ENCODE peak calls at places on chromosomes 5 and 9, in six cellular contexts. C is retinal pigment epithelial cell, T is left lung, H is fibroblast of mammary gland, S is A549, X is uterus. J is an unnamed sample.
A peak's percentile ranks its signal among the peaks of the same experiment; 100 is the strongest.

GRCh38 chr9:32603914-32604852 is 31.2 kb upstream of the NDUFB6 start:
- DNase-seq in X (no peak), H (peak; percentile 21), T (no peak), S (peak; percentile 41), C (peak; percentile 14), J (no peak)

GRCh38 chr5:177600458-177601018 is 606 bp downstream of the B4GALT7 start:
- DNase-seq in C (no peak), X (no peak), T (no peak), H (peak; percentile 31), S (no peak), J (peak; percentile 36)

GRCh38 chr9:72363908-72364678 is 915 bp downstream of the ZFAND5 start:
- DNase-seq in C (no peak), S (no peak), H (peak; percentile 59), X (peak; percentile 58), T (peak; percentile 90), J (peak; percentile 83)

GRCh38 chr9:86097510-86098224 is 1.7 kb downstream of the GOLM1 start:
- DNase-seq in X (no peak), T (no peak), H (no peak), S (no peak), C (no peak), J (no peak)

GRCh38 chr9:4020747-4021296 is 279.0 kb downstream of the GLIS3 start:
- DNase-seq in T (no peak), S (no peak), H (no peak), C (no peak), X (no peak), J (no peak)

GRCh38 chr9:28121353-28121752 is 548.1 kb upstream of the C9orf72 start:
- DNase-seq in C (no peak), S (no peak), T (no peak), H (no peak), X (no peak), J (no peak)

GRCh38 chr5:136028782-136029742 is at the start of gene TGFBI:
- DNase-seq in X (peak; percentile 70), H (peak; percentile 54), S (peak; percentile 83), C (no peak), T (peak; percentile 93), J (peak; percentile 40)

GRCh38 chr9:8382777-8383527 is 583.4 kb upstream of the DMAC1 start:
- DNase-seq in H (no peak), C (no peak), S (no peak), T (no peak), X (no peak), J (no peak)

DNA sequence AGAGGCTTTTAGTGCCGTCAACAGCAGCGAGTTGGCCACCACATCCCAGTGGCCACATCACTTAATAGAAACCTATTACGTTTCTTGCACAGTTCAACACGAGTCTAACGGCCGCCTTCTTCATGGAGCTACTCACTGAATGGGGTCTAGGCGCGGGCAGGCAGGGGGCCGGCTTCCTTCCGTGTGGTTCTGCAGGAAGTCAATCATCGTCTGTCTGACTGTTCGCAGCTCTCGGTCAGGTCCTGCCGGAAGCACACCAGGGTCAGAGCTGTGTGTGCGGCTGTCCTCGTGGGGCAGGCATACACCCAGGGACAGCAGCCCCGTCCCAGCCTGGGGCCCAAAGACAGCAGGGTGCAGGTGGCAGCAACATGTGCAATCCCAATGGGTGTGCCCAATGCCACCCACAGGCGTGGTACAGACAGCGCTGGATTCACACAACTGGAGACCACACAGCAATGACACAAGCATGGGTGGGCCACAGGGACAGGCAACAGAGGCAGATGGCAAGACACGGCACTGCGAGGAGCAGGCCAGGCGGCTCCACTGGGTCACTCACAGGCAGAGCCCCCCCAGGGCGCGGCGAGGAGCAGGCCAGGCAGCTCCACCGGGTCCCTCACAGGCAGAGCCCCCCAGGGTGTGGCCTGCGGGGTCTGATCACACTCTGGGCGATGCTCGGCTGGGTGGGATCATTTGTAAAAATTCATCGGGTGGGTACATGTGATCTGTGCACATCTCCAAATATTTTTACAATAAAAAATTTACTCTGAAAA is 19.1 kb upstream of the LHX3 start:
- DNase-seq in C (no peak), H (no peak), X (no peak), S (no peak), T (peak; percentile 61), J (no peak)
- H3K4me3 ChIP-seq in C (no peak overlapping the region), H (no peak overlapping the region), X (no peak overlapping the region), S (no peak overlapping the region), T (no peak overlapping the region), J (no peak overlapping the region)

GRCh38 chr5:77777911-77778310 is 1.8 kb upstream of the TBCA start:
- DNase-seq in T (no peak), S (no peak), C (no peak), H (no peak), X (no peak), J (no peak)

GRCh38 chr5:77776606-77777206 is 567 bp upstream of the TBCA start:
- DNase-seq in C (no peak), H (no peak), X (no peak), T (no peak), S (no peak), J (no peak)

GRCh38 chr5:77774981-77775772 is 962 bp downstream of the TBCA start:
- DNase-seq in C (no peak), H (peak; percentile 54), X (no peak), S (no peak), T (no peak), J (peak; percentile 14)

GRCh38 chr5:77777281-77777892 is 1.2 kb upstream of the TBCA start:
- DNase-seq in C (no peak), T (no peak), X (no peak), S (no peak), H (peak; percentile 36), J (no peak)

DNA sequence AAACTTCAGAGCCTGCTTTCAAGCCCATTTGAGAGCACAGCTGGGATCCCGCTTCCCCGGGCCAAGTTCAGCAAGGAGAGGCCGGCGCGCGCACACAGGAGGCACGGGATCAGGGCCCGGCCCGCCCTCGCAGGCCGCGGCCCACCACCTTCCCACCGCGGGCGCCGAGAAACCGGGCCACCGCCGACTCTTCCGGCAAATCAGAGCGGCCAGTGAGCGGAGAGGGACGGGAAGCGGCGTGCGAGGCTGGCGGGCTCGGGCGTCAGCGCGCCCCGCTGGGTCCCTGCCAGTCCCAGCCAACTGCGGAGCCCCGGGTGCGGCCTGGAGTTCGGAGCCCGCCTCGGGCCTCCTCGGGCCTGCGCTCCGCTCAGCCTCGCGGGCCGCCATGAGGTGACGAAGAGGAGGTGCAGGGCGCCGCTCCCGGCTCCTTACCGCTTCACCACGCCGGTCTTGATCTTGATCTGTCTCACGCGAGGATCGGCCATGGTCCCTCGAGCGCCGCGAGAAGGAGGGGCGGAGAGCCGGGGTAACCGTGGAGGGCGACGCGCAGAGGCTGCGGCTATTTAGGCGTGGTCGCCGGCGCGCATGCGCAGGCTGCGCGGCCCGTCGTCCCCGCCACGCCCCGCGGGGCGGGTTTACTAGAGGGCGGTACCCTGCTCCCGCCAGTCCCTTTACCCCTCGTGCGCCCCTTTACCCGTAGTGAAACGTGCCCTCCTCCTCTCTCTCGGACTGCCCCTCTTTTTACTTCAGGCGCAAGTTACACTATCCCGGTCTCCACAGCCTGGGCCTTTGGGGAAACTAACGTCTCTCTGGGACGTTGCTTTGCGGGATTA is at the start of gene TBCA:
- DNase-seq in C (peak; percentile 66), X (peak; percentile 93), T (peak; percentile 96), H (peak; percentile 89), S (peak; percentile 55), J (peak; percentile 96)
- TF ChIP-seq CTCF in C (peak; percentile 4), X (no peak), T (no peak), H (no peak), S (no peak), J (peak; percentile 13)

DNA sequence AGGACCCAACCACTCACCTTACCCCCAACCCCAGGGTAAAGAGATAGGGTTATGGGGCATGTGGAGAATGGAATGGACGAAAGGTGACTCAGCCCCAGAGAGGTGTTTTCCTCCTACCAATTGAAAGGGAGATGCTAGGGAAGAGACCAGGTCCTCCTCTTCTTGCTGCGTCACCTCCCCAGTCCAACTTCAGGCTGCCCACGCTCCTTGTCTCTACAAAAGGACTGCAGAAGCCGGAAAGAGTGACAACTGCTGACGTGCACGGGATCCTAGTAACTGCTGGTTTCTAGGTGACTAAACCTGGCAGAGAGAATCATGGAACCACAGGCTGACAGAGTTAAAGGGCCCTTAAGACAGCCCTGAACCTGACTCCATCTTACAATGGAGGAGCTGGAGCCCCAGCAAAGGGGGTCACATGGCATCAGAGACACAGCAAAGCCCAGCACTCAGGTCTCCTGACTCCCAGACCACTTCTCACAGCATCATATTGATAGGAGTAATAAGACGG is 2.2 kb downstream of the GPX3 start:
- DNase-seq in S (no peak), C (no peak), X (no peak), T (no peak), H (peak; percentile 63), J (no peak)
- H3K4me3 ChIP-seq in S (no peak overlapping the region), C (no peak overlapping the region), X (no peak overlapping the region), T (peak overlapping the region; percentile 0), H (no peak overlapping the region), J (no peak overlapping the region)

GRCh38 chr9:15967068-15967467 is 414.2 kb downstream of the CCDC171 start:
- DNase-seq in S (no peak), C (no peak), T (no peak), X (no peak), H (no peak), J (no peak)
- TF ChIP-seq CTCF in S (no peak), C (peak; percentile 1), T (no peak), X (no peak), H (no peak), J (no peak)

GRCh38 chr9:112712678-112713077 is 5.2 kb downstream of the INIP start:
- DNase-seq in H (no peak), T (no peak), C (no peak), X (no peak), S (no peak), J (no peak)
- H3K4me3 ChIP-seq in H (no peak overlapping the region), T (no peak overlapping the region), C (no peak overlapping the region), X (no peak overlapping the region), S (no peak overlapping the region), J (no peak overlapping the region)

GRCh38 chr5:139287890-139288635 is 5.5 kb upstream of the MATR3 start:
- DNase-seq in H (peak; percentile 38), S (no peak), X (no peak), C (no peak), T (no peak), J (peak; percentile 58)
- TF ChIP-seq CTCF in H (no peak), S (peak; percentile 29), X (no peak), C (no peak), T (no peak), J (peak; percentile 16)

GRCh38 chr9:130225071-130225470 is 40.5 kb upstream of the HMCN2 start:
- DNase-seq in S (no peak), T (no peak), C (no peak), X (no peak), H (no peak), J (no peak)

GRCh38 chr9:130229759-130230158 is 35.8 kb upstream of the HMCN2 start:
- DNase-seq in S (no peak), C (no peak), T (no peak), H (no peak), X (no peak), J (no peak)

GRCh38 chr9:130226112-130226511 is 39.4 kb upstream of the HMCN2 start:
- DNase-seq in C (no peak), T (no peak), H (no peak), X (no peak), S (no peak), J (no peak)

GRCh38 chr9:130225586-130225985 is 40.0 kb upstream of the HMCN2 start:
- DNase-seq in X (no peak), C (no peak), H (no peak), T (no peak), S (no peak), J (no peak)

DNA sequence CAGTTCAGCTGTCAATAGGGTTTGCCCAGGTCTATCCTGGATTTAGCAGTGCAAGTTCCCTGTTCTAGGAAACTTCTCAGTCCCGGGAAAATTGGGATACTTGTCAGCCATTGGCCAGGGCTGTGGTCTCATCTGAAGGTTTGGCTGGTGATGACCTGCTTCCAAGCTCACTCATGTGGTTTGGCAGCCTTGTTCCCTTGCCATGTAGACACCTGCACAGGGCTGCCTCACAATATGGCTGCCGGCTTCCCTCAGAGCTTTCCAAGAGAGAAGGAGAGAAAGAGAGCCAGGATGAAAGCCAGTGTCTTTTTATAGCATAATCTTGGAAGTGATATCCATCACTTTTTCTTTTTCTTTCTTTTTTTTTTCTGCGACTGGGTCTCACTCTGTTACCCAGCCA is 37.7 kb upstream of the HMCN2 start:
- DNase-seq in C (no peak), S (no peak), X (no peak), T (no peak), H (no peak), J (no peak)
- H3K4me3 ChIP-seq in C (no peak overlapping the region), S (no peak overlapping the region), X (no peak overlapping the region), T (no peak overlapping the region), H (no peak overlapping the region), J (no peak overlapping the region)